ENCODE peak calls at places on chromosome 16, in six cellular contexts. One of them, this sample, is unnamed. For H3K4me1, the result is how much of the 10 kb centered on the place peaks cover.

GRCh38 chr16:50550035-50550434 is 1.8 kb downstream of the NKD1 start:
- DNase-seq in kidney: no peak
- DNase-seq in psoas muscle: no peak
- DNase-seq in trophoblast cell: no peak
- DNase-seq in neural progenitor cell: no peak
- DNase-seq in thoracic aorta: no peak
- DNase-seq in this sample: no peak

GRCh38 chr16:20372696-20373095 is 20.2 kb upstream of the UMOD start:
- DNase-seq in neural progenitor cell: no peak
- DNase-seq in thoracic aorta: no peak
- DNase-seq in kidney: no peak
- DNase-seq in trophoblast cell: no peak
- DNase-seq in psoas muscle: no peak
- DNase-seq in this sample: no peak

GRCh38 chr16:12436201-12436657 is 367.5 kb downstream of the CPPED1 start:
- DNase-seq in thoracic aorta: no peak
- DNase-seq in trophoblast cell: no peak
- DNase-seq in kidney: no peak
- DNase-seq in psoas muscle: no peak
- DNase-seq in neural progenitor cell: peak
- DNase-seq in this sample: no peak

GRCh38 chr16:7596285-7596684 is 263.6 kb downstream of the RBFOX1 start:
- DNase-seq in thoracic aorta: no peak
- DNase-seq in kidney: no peak
- DNase-seq in trophoblast cell: no peak
- DNase-seq in psoas muscle: no peak
- DNase-seq in neural progenitor cell: no peak
- DNase-seq in this sample: no peak

GRCh38 chr16:89921131-89921698 is 1.9 kb upstream of the TUBB3 start:
- DNase-seq in kidney: peak
- DNase-seq in neural progenitor cell: peak
- DNase-seq in thoracic aorta: no peak
- DNase-seq in trophoblast cell: no peak
- DNase-seq in psoas muscle: no peak
- DNase-seq in this sample: no peak

GRCh38 chr16:64627781-64628180 is 494.1 kb downstream of the CDH11 start:
- DNase-seq in neural progenitor cell: no peak
- DNase-seq in thoracic aorta: no peak
- DNase-seq in kidney: no peak
- DNase-seq in trophoblast cell: no peak
- DNase-seq in psoas muscle: no peak
- DNase-seq in this sample: no peak

GRCh38 chr16:71626858-71627213 is 852 bp downstream of the MARVELD3 start:
- DNase-seq in kidney: peak
- DNase-seq in neural progenitor cell: peak
- DNase-seq in psoas muscle: no peak
- DNase-seq in thoracic aorta: no peak
- DNase-seq in trophoblast cell: no peak
- DNase-seq in this sample: no peak

GRCh38 chr16:715448-716249 is 731 bp downstream of the METRN start:
- DNase-seq in thoracic aorta: no peak
- DNase-seq in kidney: no peak
- DNase-seq in trophoblast cell: no peak
- DNase-seq in neural progenitor cell: peak
- DNase-seq in psoas muscle: no peak
- DNase-seq in this sample: no peak

GRCh38 chr16:89264800-89265550 is 47.5 kb downstream of the ZNF778 start:
- DNase-seq in thoracic aorta: no peak
- DNase-seq in neural progenitor cell: no peak
- DNase-seq in trophoblast cell: no peak
- DNase-seq in kidney: peak
- DNase-seq in psoas muscle: no peak
- DNase-seq in this sample: no peak

GRCh38 chr16:29994613-29995329 is 646 bp downstream of the HIRIP3 start:
- DNase-seq in psoas muscle: peak
- DNase-seq in neural progenitor cell: no peak
- DNase-seq in kidney: peak
- DNase-seq in thoracic aorta: no peak
- DNase-seq in trophoblast cell: peak
- DNase-seq in this sample: no peak

GRCh38 chr16:13056607-13057006 is 155.2 kb downstream of the SHISA9 start:
- DNase-seq in kidney: no peak
- DNase-seq in psoas muscle: no peak
- DNase-seq in neural progenitor cell: no peak
- DNase-seq in trophoblast cell: no peak
- DNase-seq in thoracic aorta: no peak
- DNase-seq in this sample: no peak

GRCh38 chr16:11390573-11391495 is 45.6 kb downstream of the RMI2 start:
- DNase-seq in trophoblast cell: no peak
- DNase-seq in neural progenitor cell: peak
- DNase-seq in psoas muscle: no peak
- DNase-seq in thoracic aorta: no peak
- DNase-seq in kidney: peak
- DNase-seq in this sample: no peak

GRCh38 chr16:77584205-77584859 is 138.0 kb upstream of the NUDT7 start:
- DNase-seq in psoas muscle: no peak
- DNase-seq in trophoblast cell: peak
- DNase-seq in neural progenitor cell: peak
- DNase-seq in kidney: no peak
- DNase-seq in thoracic aorta: no peak
- DNase-seq in this sample: no peak

GRCh38 chr16:50548659-50549560 is 714 bp downstream of the NKD1 start:
- DNase-seq in neural progenitor cell: peak
- DNase-seq in psoas muscle: no peak
- DNase-seq in thoracic aorta: no peak
- DNase-seq in trophoblast cell: no peak
- DNase-seq in kidney: peak
- DNase-seq in this sample: no peak

GRCh38 chr16:12061336-12062055 is 85.0 kb downstream of the SNX29 start:
- DNase-seq in kidney: peak
- DNase-seq in psoas muscle: no peak
- DNase-seq in trophoblast cell: peak
- DNase-seq in thoracic aorta: no peak
- DNase-seq in neural progenitor cell: no peak
- DNase-seq in this sample: no peak

GRCh38 chr16:80639636-80640035 is 98.8 kb downstream of the DYNLRB2 start:
- DNase-seq in kidney: no peak
- DNase-seq in psoas muscle: no peak
- DNase-seq in neural progenitor cell: no peak
- DNase-seq in trophoblast cell: peak
- DNase-seq in thoracic aorta: no peak
- DNase-seq in this sample: no peak

GRCh38 chr16:5035909-5036227 is 2.1 kb upstream of the NAGPA start:
- DNase-seq in thoracic aorta: no peak
- DNase-seq in psoas muscle: no peak
- DNase-seq in neural progenitor cell: no peak
- DNase-seq in kidney: no peak
- DNase-seq in trophoblast cell: no peak
- DNase-seq in this sample: no peak
- H3K27ac ChIP-seq in thoracic aorta: no peak
- H3K27ac ChIP-seq in psoas muscle: no peak
- H3K27ac ChIP-seq in neural progenitor cell: no peak
- H3K27ac ChIP-seq in kidney: no peak
- H3K27ac ChIP-seq in trophoblast cell: no peak
- H3K27ac ChIP-seq in this sample: no peak

GRCh38 chr16:14514967-14515366 is 115.1 kb downstream of the PARN start:
- DNase-seq in trophoblast cell: no peak
- DNase-seq in neural progenitor cell: no peak
- DNase-seq in kidney: no peak
- DNase-seq in psoas muscle: no peak
- DNase-seq in thoracic aorta: no peak
- DNase-seq in this sample: no peak

GRCh38 chr16:14511798-14512131 is 118.3 kb downstream of the PARN start:
- DNase-seq in trophoblast cell: no peak
- DNase-seq in thoracic aorta: no peak
- DNase-seq in kidney: no peak
- DNase-seq in psoas muscle: no peak
- DNase-seq in neural progenitor cell: no peak
- DNase-seq in this sample: no peak

GRCh38 chr16:14510581-14510938 is 119.5 kb downstream of the PARN start:
- DNase-seq in kidney: no peak
- DNase-seq in neural progenitor cell: no peak
- DNase-seq in thoracic aorta: no peak
- DNase-seq in trophoblast cell: no peak
- DNase-seq in psoas muscle: no peak
- DNase-seq in this sample: no peak

GRCh38 chr16:14510939-14511797 is 118.9 kb downstream of the PARN start:
- DNase-seq in psoas muscle: no peak
- DNase-seq in trophoblast cell: no peak
- DNase-seq in neural progenitor cell: no peak
- DNase-seq in kidney: no peak
- DNase-seq in thoracic aorta: no peak
- DNase-seq in this sample: no peak

DNA sequence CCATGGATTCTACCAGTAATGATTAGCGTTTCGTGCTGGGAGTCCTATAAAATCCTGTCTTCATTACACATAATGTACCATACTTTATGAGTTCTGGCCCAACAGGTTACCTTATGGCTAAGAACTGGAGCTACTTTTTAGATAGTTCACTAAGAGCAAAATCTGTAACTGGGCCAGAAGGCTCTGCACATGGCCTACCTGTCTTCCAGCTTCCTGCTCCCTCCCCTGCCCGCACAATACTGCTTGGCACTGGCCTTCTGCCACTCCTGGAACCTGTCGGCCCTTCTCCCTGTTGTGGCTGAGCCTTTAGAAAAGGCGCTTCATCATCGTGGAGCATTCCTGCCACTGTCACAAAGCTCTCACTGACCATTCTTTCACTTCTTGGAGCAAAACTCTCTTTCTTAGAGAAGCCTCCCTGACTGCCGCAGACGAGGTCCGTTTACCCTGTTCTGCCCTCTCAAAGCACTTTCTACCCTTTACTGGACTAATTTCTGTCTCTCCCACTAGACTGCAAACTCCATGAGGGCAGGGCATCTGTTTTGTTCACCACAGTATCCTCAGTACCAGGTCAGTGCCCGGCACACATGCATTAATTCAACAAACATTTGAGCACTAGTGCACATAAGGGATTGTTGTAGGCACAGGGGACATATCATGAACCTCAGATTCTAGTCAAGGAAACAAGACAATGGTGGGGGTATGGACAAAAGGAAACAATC is 116.5 kb downstream of the PARN start:
- DNase-seq in kidney: no peak
- DNase-seq in psoas muscle: no peak
- DNase-seq in neural progenitor cell: no peak
- DNase-seq in trophoblast cell: no peak
- DNase-seq in thoracic aorta: no peak
- DNase-seq in this sample: no peak
- H3K4me3 ChIP-seq in kidney: no peak
- H3K4me3 ChIP-seq in psoas muscle: no peak
- H3K4me3 ChIP-seq in neural progenitor cell: no peak
- H3K4me3 ChIP-seq in trophoblast cell: no peak
- H3K4me3 ChIP-seq in thoracic aorta: no peak
- H3K4me3 ChIP-seq in this sample: no peak

DNA sequence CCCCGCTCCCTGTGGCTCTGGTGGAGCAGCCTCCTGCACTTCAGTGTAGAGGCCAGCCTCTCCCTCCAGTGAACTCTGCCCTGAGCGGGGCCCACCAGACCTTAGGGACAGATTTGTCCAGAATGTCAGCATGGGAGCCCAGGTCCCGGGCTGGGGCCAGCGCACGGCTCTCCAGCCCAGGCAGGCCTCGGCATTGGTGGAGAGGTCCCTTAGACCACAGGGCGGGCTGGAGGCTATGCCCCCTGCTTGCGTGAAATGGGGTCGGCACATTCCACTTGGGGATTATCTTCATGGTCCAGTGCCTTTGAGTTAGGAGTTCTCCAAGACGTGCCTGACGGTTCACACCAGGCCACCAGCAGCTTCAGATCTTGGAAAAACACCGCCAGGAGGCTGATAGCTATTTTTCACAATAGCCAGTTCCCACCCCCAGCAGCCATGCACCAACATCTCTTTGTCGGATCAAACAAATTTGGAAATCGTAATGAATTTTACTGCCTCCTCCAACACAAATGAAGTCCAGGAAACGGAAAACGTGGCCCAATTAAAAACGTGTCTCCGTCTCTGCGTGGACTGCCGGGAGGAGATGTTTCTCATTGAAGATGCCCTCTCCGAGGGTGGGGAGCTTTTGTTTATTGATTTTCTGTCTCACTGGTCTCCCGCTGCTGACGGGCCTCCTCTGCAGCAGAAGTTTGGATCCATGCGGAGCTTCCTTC is 110.0 kb upstream of the CIBAR2 start:
- DNase-seq in thoracic aorta: no peak
- DNase-seq in kidney: no peak
- DNase-seq in neural progenitor cell: peak
- DNase-seq in psoas muscle: no peak
- DNase-seq in trophoblast cell: no peak
- DNase-seq in this sample: no peak
- H3K4me1 ChIP-seq in thoracic aorta: under half
- H3K4me1 ChIP-seq in kidney: under half
- H3K4me1 ChIP-seq in neural progenitor cell: under half
- H3K4me1 ChIP-seq in psoas muscle: under half
- H3K4me1 ChIP-seq in trophoblast cell: under half
- H3K4me1 ChIP-seq in this sample: under half

DNA sequence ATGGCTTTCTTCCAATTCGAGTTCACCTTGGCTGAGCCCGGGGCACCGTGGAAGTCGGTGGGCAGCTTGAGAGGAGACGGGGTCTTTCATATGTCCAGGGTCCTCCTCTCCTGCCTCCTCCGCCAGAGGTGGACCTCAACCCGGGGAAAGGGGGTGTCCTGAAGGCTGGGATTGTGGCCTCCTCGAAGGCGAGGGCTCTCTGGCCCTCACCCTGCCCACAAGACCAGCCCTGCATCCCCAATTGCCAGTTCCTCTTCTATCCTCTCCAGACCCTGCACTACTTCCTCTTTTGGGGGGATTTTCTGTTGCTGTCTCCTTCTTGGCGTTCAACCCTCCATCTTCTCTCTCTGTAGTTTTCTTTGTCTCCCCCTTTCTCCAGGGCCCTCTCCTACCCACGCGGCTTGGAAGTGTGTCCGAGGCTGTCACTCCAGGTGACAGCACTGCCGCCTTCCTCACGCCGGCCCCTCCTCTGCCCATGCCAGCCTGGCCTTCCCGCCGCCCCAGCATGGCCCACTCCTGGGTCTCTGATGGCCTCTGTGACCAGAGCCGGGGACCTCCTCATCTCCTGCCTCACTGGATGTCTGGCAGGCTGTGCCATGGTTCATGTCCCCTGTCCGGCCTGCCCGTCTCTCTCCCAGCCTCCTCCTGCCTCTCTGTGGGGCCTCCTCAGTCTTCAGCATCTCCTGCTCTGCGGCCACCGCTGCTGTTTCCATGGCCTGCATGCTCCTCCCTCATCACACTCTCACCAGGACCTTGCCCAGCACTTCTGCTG is 2.4 kb upstream of the ITGAX start:
- DNase-seq in psoas muscle: no peak
- DNase-seq in thoracic aorta: no peak
- DNase-seq in trophoblast cell: no peak
- DNase-seq in kidney: peak
- DNase-seq in neural progenitor cell: no peak
- DNase-seq in this sample: no peak
- H3K27ac ChIP-seq in psoas muscle: no peak
- H3K27ac ChIP-seq in thoracic aorta: no peak
- H3K27ac ChIP-seq in trophoblast cell: no peak
- H3K27ac ChIP-seq in kidney: no peak
- H3K27ac ChIP-seq in neural progenitor cell: no peak
- H3K27ac ChIP-seq in this sample: no peak

DNA sequence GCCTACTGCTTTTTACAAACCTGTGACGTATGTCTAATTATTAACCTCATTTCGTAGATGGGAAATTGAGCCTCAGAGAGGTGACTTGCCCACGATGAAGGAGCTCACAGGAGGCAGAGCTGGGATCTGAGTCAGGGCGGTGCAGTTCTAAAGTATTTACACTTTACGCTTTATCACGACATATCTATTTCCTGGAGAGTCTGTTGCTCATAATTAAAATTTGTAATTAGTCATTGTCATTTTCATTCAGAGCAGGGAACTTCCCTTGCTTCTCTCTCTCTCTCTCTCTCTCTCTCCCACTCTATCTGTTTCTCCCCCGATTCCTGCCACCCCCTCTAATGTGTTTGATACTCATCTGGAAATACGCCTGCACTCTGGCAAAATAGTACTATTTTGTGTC is 5.9 kb downstream of the SLC5A11 start:
- DNase-seq in trophoblast cell: no peak
- DNase-seq in psoas muscle: no peak
- DNase-seq in thoracic aorta: no peak
- DNase-seq in kidney: no peak
- DNase-seq in neural progenitor cell: no peak
- DNase-seq in this sample: no peak
- H3K4me3 ChIP-seq in trophoblast cell: no peak
- H3K4me3 ChIP-seq in psoas muscle: no peak
- H3K4me3 ChIP-seq in thoracic aorta: no peak
- H3K4me3 ChIP-seq in kidney: no peak
- H3K4me3 ChIP-seq in neural progenitor cell: no peak
- H3K4me3 ChIP-seq in this sample: no peak